ENCODE peak calls at places on chromosomes 5 and 9, in ten cellular contexts. V is T-cell; F is AG08396; N is SHP77; J is astrocyte of the spinal cord; Y is head of caudate nucleus; D is PC-3; L is RPMI8226; M is amniotic epithelial cell; T is stimulated activated CD4-positive, alpha-beta T cell treated with anti-CD3 and anti-CD28 coated beads, Interleukin-15, amount 100 ng/mL, for 1 hour. U is an unnamed sample.

GRCh38 chr9:136722093-136722968 is 10.0 kb downstream of the DIPK1B start:
- DNase-seq in V (no peak), F (no peak), N (no peak), J (no peak), Y (no peak), D (no peak), L (no peak), M (no peak), T (no peak), U (no peak)

GRCh38 chr9:107422189-107422802 is 67.3 kb downstream of the KLF4 start:
- DNase-seq in V (no peak), F (peak; percentile 73), N (peak; percentile 82), J (peak; percentile 55), Y (peak; percentile 73), D (peak; percentile 75), L (peak; percentile 57), M (peak; percentile 73), T (no peak), U (peak; percentile 82)

GRCh38 chr5:142798099-142798768 is 28.1 kb downstream of the ARHGAP26 start:
- DNase-seq in V (peak; percentile 51), F (no peak), N (no peak), J (no peak), Y (peak; percentile 52), D (no peak), L (no peak), M (no peak), T (no peak), U (no peak)

GRCh38 chr5:178428341-178429155 is 161.6 kb downstream of the COL23A1 start:
- DNase-seq in V (peak; percentile 21), F (no peak), N (no peak), J (no peak), Y (peak; percentile 60), D (no peak), L (peak; percentile 62), M (no peak), T (no peak), U (peak; percentile 89)

GRCh38 chr9:34163439-34163838 is 15.4 kb upstream of the UBAP1 start:
- DNase-seq in V (no peak), F (no peak), N (no peak), J (peak; percentile 14), Y (no peak), D (peak; percentile 76), L (no peak), M (peak; percentile 47), T (no peak), U (peak; percentile 67)

GRCh38 chr5:179967489-179967888 is 59.8 kb upstream of the TBC1D9B start:
- DNase-seq in V (no peak), F (no peak), N (no peak), J (peak; percentile 24), Y (no peak), D (no peak), L (no peak), M (no peak), T (no peak), U (no peak)

GRCh38 chr9:127661342-127661741 is 45.4 kb upstream of the CFAP157 start:
- DNase-seq in V (no peak), F (no peak), N (peak; percentile 80), J (no peak), Y (no peak), D (no peak), L (no peak), M (no peak), T (no peak), U (no peak)

GRCh38 chr5:43804041-43804440 is 201.1 kb downstream of the NNT start:
- DNase-seq in V (no peak), F (no peak), N (no peak), J (no peak), Y (no peak), D (no peak), L (no peak), M (peak; percentile 72), T (no peak), U (no peak)

GRCh38 chr5:159978358-159978757 is 30.6 kb upstream of the TTC1 start:
- DNase-seq in V (no peak), F (no peak), N (no peak), J (no peak), Y (no peak), D (no peak), L (no peak), M (no peak), T (no peak), U (no peak)

GRCh38 chr5:149153193-149153750 is 12.0 kb downstream of the ABLIM3 start:
- DNase-seq in V (no peak), F (no peak), N (no peak), J (no peak), Y (no peak), D (no peak), L (no peak), M (no peak), T (no peak), U (no peak)

GRCh38 chr9:86185872-86186271 is 73.6 kb downstream of the C9orf153 start:
- DNase-seq in V (no peak), F (no peak), N (no peak), J (peak; percentile 15), Y (peak; percentile 58), D (no peak), L (no peak), M (no peak), T (no peak), U (no peak)

GRCh38 chr9:99391937-99392574 is 170.0 kb downstream of the SEC61B start:
- DNase-seq in V (no peak), F (no peak), N (no peak), J (no peak), Y (no peak), D (no peak), L (no peak), M (no peak), T (no peak), U (no peak)

GRCh38 chr5:93874080-93874479 is 132.7 kb upstream of the POU5F2 start:
- DNase-seq in V (no peak), F (no peak), N (peak; percentile 10), J (peak; percentile 45), Y (no peak), D (peak; percentile 28), L (no peak), M (no peak), T (no peak), U (no peak)

GRCh38 chr5:71973563-71973962 is 133.7 kb upstream of the MAP1B start:
- DNase-seq in V (no peak), F (no peak), N (no peak), J (peak; percentile 1), Y (no peak), D (no peak), L (no peak), M (peak; percentile 35), T (no peak), U (no peak)

GRCh38 chr5:157509587-157509986 is 49.6 kb downstream of the NIPAL4 start:
- DNase-seq in V (no peak), F (no peak), N (no peak), J (no peak), Y (no peak), D (no peak), L (no peak), M (no peak), T (no peak), U (no peak)

GRCh38 chr9:14071484-14071883 is 242.5 kb downstream of the NFIB start:
- DNase-seq in V (no peak), F (no peak), N (no peak), J (no peak), Y (no peak), D (no peak), L (no peak), M (no peak), T (no peak), U (no peak)

GRCh38 chr5:142659405-142659804 is 26.5 kb downstream of the FGF1 start:
- DNase-seq in V (no peak), F (no peak), N (no peak), J (no peak), Y (no peak), D (no peak), L (no peak), M (peak; percentile 64), T (no peak), U (no peak)

GRCh38 chr5:1409386-1410110 is 35.7 kb downstream of the SLC6A3 start:
- DNase-seq in V (no peak), F (peak; percentile 58), N (no peak), J (peak; percentile 2), Y (no peak), D (peak; percentile 28), L (peak; percentile 81), M (peak; percentile 3), T (no peak), U (peak; percentile 36)